ENCODE peak calls at places on chromosomes 2 and 18, in eight cellular contexts. E is KG1; J is cardiac muscle cell; U is H4; V is astrocyte; F is NCI-H1105 treated with DMSO at 0.1 percent for 48 hours; Y is stimulated activated CD8-positive, alpha-beta memory T cell treated with anti-CD3 and anti-CD28 coated beads, Interleukin-2, amount 100 ng/mL, for 1 hour; H is stimulated activated CD4-positive, alpha-beta T cell treated with anti-CD3 and anti-CD28 coated beads, Interleukin-15, amount 100 ng/mL, for 1 hour. A is an unnamed sample.

GRCh38 chr2:100381240-100381639 is 36.2 kb downstream of the CHST10 start:
- DNase-seq in Y (peak), H (peak), V (peak), E (peak), F (peak), U (peak), J (peak), A (peak)

GRCh38 chr2:20674974-20675679 is 8.2 kb downstream of the GDF7 start:
- DNase-seq in E (no peak), V (peak), U (peak), H (no peak), F (no peak), Y (no peak), J (peak), A (no peak)

GRCh38 chr2:179226203-179226960 is 38.2 kb downstream of the SESTD1 start:
- DNase-seq in Y (no peak), E (no peak), H (no peak), V (no peak), J (no peak), F (peak), U (no peak), A (no peak)

GRCh38 chr2:52936029-52936428 is 831.6 kb upstream of the CHAC2 start:
- DNase-seq in U (no peak), V (peak), Y (no peak), F (no peak), H (no peak), J (no peak), E (no peak), A (no peak)

GRCh38 chr2:101330253-101330921 is 21.9 kb upstream of the RNF149 start:
- DNase-seq in V (peak), H (no peak), F (no peak), E (no peak), J (peak), U (no peak), Y (no peak), A (no peak)

GRCh38 chr2:147331790-147332419 is 512.9 kb upstream of the ACVR2A start:
- DNase-seq in F (peak), Y (peak), J (peak), E (no peak), H (no peak), U (peak), V (peak), A (no peak)

GRCh38 chr2:12717988-12718661 is 1.4 kb downstream of the TRIB2 start:
- DNase-seq in V (no peak), F (peak), J (peak), U (no peak), E (no peak), H (no peak), Y (no peak), A (peak)

GRCh38 chr2:104944495-104944894 is 90.6 kb downstream of the POU3F3 start:
- DNase-seq in Y (no peak), H (no peak), J (peak), U (peak), F (no peak), E (no peak), V (peak), A (no peak)

GRCh38 chr2:126643431-126643830 is 12.5 kb upstream of the GYPC start:
- DNase-seq in J (no peak), V (no peak), Y (no peak), U (no peak), E (no peak), H (no peak), F (no peak), A (no peak)

GRCh38 chr2:8676915-8677645 is 4.8 kb upstream of the ID2 start:
- DNase-seq in Y (no peak), J (no peak), E (no peak), F (no peak), V (no peak), H (no peak), U (no peak), A (peak)

GRCh38 chr2:111659361-111660281 is 224.4 kb downstream of the ANAPC1 start:
- DNase-seq in Y (no peak), F (no peak), J (peak), H (no peak), E (no peak), V (peak), U (peak), A (peak)

GRCh38 chr2:74939919-74940812 is 18.3 kb upstream of the POLE4 start:
- DNase-seq in U (no peak), H (no peak), F (no peak), J (no peak), V (no peak), Y (no peak), E (no peak), A (no peak)

GRCh38 chr18:7317804-7318231 is 86.9 kb downstream of the LRRC30 start:
- DNase-seq in E (no peak), Y (no peak), H (no peak), F (no peak), U (peak), V (no peak), J (no peak), A (peak)

GRCh38 chr2:55033076-55033742 is 17.0 kb downstream of the RTN4 start:
- DNase-seq in U (no peak), J (no peak), H (no peak), E (no peak), F (no peak), V (no peak), Y (no peak), A (no peak)

GRCh38 chr2:86383844-86384243 is 46.4 kb upstream of the REEP1 start:
- DNase-seq in Y (no peak), E (no peak), U (peak), J (peak), F (no peak), H (no peak), V (peak), A (no peak)

GRCh38 chr2:147688252-147688651 is 156.6 kb upstream of the ACVR2A start:
- DNase-seq in V (peak), F (no peak), U (peak), Y (no peak), J (no peak), H (no peak), E (no peak), A (no peak)

GRCh38 chr2:240235149-240235803 is 94.8 kb upstream of the OTOS start:
- DNase-seq in U (no peak), V (no peak), H (no peak), E (no peak), J (no peak), F (no peak), Y (no peak), A (no peak)

GRCh38 chr2:108616731-108617161 is 82.5 kb downstream of the LIMS1 start:
- DNase-seq in H (no peak), J (no peak), F (peak), Y (no peak), U (no peak), E (no peak), V (peak), A (peak)

GRCh38 chr2:47297767-47298401 is 105.1 kb upstream of the MSH2 start:
- DNase-seq in F (no peak), Y (no peak), V (no peak), H (no peak), J (no peak), E (no peak), U (no peak), A (no peak)

GRCh38 chr2:212228651-212229253 is 309.9 kb downstream of the ERBB4 start:
- DNase-seq in E (no peak), Y (no peak), U (peak), F (no peak), J (peak), H (no peak), V (peak), A (no peak)

GRCh38 chr18:45802814-45803492 is 22.5 kb upstream of the SIGLEC15 start:
- DNase-seq in H (no peak), E (no peak), J (peak), V (peak), U (peak), Y (no peak), F (no peak), A (no peak)

GRCh38 chr2:18849841-18850578 is 260.6 kb upstream of the NT5C1B start:
- DNase-seq in J (no peak), E (no peak), F (no peak), V (no peak), U (no peak), Y (no peak), H (no peak), A (no peak)

GRCh38 chr2:28356095-28356911 is 36.4 kb upstream of the FOSL2 start:
- DNase-seq in V (peak), U (peak), J (peak), E (no peak), Y (no peak), F (peak), H (no peak), A (peak)

GRCh38 chr2:16649353-16650286 is 16.0 kb downstream of the CYRIA start:
- DNase-seq in V (no peak), H (no peak), J (no peak), Y (no peak), U (peak), F (no peak), E (no peak), A (no peak)

GRCh38 chr2:173021939-173022371 is 53.7 kb upstream of the MAP3K20 start:
- DNase-seq in V (no peak), F (no peak), J (peak), E (no peak), H (no peak), Y (no peak), U (peak), A (no peak)

GRCh38 chr18:39951321-39951720 is 2003.7 kb upstream of the PIK3C3 start:
- DNase-seq in U (peak), V (peak), F (no peak), Y (no peak), H (no peak), E (no peak), J (no peak), A (no peak)

GRCh38 chr2:119772128-119772527 is 12.4 kb downstream of the PTPN4 start:
- DNase-seq in U (no peak), J (no peak), H (no peak), V (no peak), E (no peak), Y (no peak), F (no peak), A (no peak)

GRCh38 chr2:71675296-71675695 is 221.9 kb downstream of the DYSF start:
- DNase-seq in V (no peak), E (no peak), J (no peak), H (no peak), F (peak), Y (no peak), U (no peak), A (peak)

GRCh38 chr2:72956936-72957335 is 39.6 kb downstream of the EMX1 start:
- DNase-seq in Y (no peak), H (no peak), E (no peak), U (no peak), J (no peak), V (no peak), F (no peak), A (no peak)

GRCh38 chr18:31791817-31792579 is 31.3 kb upstream of the SLC25A52 start:
- DNase-seq in H (no peak), U (peak), F (no peak), Y (no peak), J (no peak), V (no peak), E (peak), A (no peak)

GRCh38 chr2:235263205-235264120 is 230.4 kb upstream of the AGAP1 start:
- DNase-seq in U (peak), Y (no peak), H (no peak), V (peak), J (peak), F (no peak), E (no peak), A (peak)

A was measured in thyroid gland.